ENCODE peak calls at places on chromosomes 7 and 10, in four cellular contexts. F, B, W and P are unnamed samples.

GRCh38 chr10:86229378-86229777 is 137.2 kb downstream of the GRID1 start:
- DNase-seq in F (no peak), B (no peak), W (no peak), P (no peak)

GRCh38 chr10:92420554-92421275 is 129.7 kb downstream of the MARCHF5 start:
- DNase-seq in F (peak), B (no peak), W (no peak), P (no peak)

GRCh38 chr7:47803846-47804245 is 144.4 kb downstream of the PKD1L1 start:
- DNase-seq in F (no peak), B (no peak), W (no peak), P (no peak)

GRCh38 chr10:101901340-101901739 is 57.7 kb upstream of the KCNIP2 start:
- DNase-seq in F (peak), B (no peak), W (no peak), P (no peak)

GRCh38 chr7:100472854-100473499 is 6.0 kb downstream of the TSC22D4 start:
- DNase-seq in F (no peak), B (no peak), W (no peak), P (no peak)

GRCh38 chr7:157617401-157617800 is 280.6 kb downstream of the DNAJB6 start:
- DNase-seq in F (no peak), B (no peak), W (no peak), P (no peak)

GRCh38 chr7:140631006-140631405 is 9.6 kb downstream of the DENND2A start:
- DNase-seq in F (no peak), B (no peak), W (no peak), P (no peak)

GRCh38 chr10:34655286-34656170 is 159.6 kb downstream of the PARD3 start:
- DNase-seq in F (peak), B (peak), W (no peak), P (no peak)

GRCh38 chr10:47330804-47331203 is 8.6 kb downstream of the GDF2 start:
- DNase-seq in F (no peak), B (no peak), W (no peak), P (no peak)

GRCh38 chr7:22855049-22855392 is 32.4 kb upstream of the TOMM7 start:
- DNase-seq in F (no peak), B (no peak), W (no peak), P (no peak)

GRCh38 chr7:38373155-38373554 is 99.7 kb upstream of the TARP start:
- DNase-seq in F (no peak), B (no peak), W (no peak), P (no peak)

GRCh38 chr10:95464280-95464679 is 96.9 kb downstream of the SORBS1 start:
- DNase-seq in F (no peak), B (no peak), W (no peak), P (no peak)

GRCh38 chr7:5636914-5637313 is 144.5 kb downstream of the RNF216 start:
- DNase-seq in F (no peak), B (peak), W (no peak), P (no peak)

GRCh38 chr7:74275401-74275881 is 13.8 kb upstream of the CLIP2 start:
- DNase-seq in F (peak), B (no peak), W (no peak), P (no peak)

GRCh38 chr7:6636741-6637543 is at the start of gene ZNF316:
- DNase-seq in F (no peak), B (no peak), W (peak), P (peak)

GRCh38 chr7:142865766-142866165 is 10.9 kb downstream of the EPHB6 start:
- DNase-seq in F (no peak), B (no peak), W (no peak), P (no peak)

GRCh38 chr10:71323407-71323806 is 4.3 kb downstream of the SLC29A3 start:
- DNase-seq in F (peak), B (no peak), W (no peak), P (no peak)

GRCh38 chr7:92835851-92836488 is 403 bp downstream of the CDK6 start:
- DNase-seq in F (no peak), B (no peak), W (peak), P (peak)

GRCh38 chr10:5632430-5632829 is 34.0 kb downstream of the ASB13 start:
- DNase-seq in F (no peak), B (no peak), W (no peak), P (no peak)

GRCh38 chr7:34087892-34088891 is 182.9 kb downstream of the BMPER start:
- DNase-seq in F (peak), B (no peak), W (no peak), P (no peak)

GRCh38 chr10:121092341-121093099 is 241.4 kb downstream of the WDR11 start:
- DNase-seq in F (no peak), B (no peak), W (no peak), P (no peak)

GRCh38 chr10:61503051-61503450 is 49.9 kb upstream of the TMEM26 start:
- DNase-seq in F (no peak), B (no peak), W (no peak), P (no peak)

GRCh38 chr7:90605055-90605454 is 8.9 kb downstream of the CDK14 start:
- DNase-seq in F (no peak), B (no peak), W (no peak), P (no peak)

GRCh38 chr7:100476903-100477870 is 1.8 kb downstream of the TSC22D4 start:
- DNase-seq in F (peak), B (no peak), W (no peak), P (no peak)

GRCh38 chr10:85026878-85027467 is 698.6 kb downstream of the CCSER2 start:
- DNase-seq in F (peak), B (no peak), W (no peak), P (no peak)

GRCh38 chr7:37916673-37917660 is at the start of gene SFRP4:
- DNase-seq in F (peak), B (no peak), W (no peak), P (no peak)

GRCh38 chr7:120662291-120662690 is 195.7 kb downstream of the TSPAN12 start:
- DNase-seq in F (no peak), B (no peak), W (no peak), P (no peak)

GRCh38 chr10:60644436-60645130 is 133.7 kb upstream of the CDK1 start:
- DNase-seq in F (no peak), B (no peak), W (no peak), P (no peak)

GRCh38 chr7:154375956-154376355 is 323.8 kb downstream of the DPP6 start:
- DNase-seq in F (no peak), B (no peak), W (no peak), P (no peak)

GRCh38 chr10:89476150-89476549 is 59.2 kb downstream of the SLC16A12 start:
- DNase-seq in F (no peak), B (no peak), W (no peak), P (no peak)

GRCh38 chr7:132901241-132901640 is 180.6 kb downstream of the CHCHD3 start:
- DNase-seq in F (no peak), B (no peak), W (no peak), P (no peak)

GRCh38 chr7:77258014-77258413 is 58.4 kb upstream of the FGL2 start:
- DNase-seq in F (no peak), B (no peak), W (no peak), P (no peak)

GRCh38 chr10:15588635-15589081 is 131.1 kb downstream of the ITGA8 start:
- DNase-seq in F (no peak), B (no peak), W (no peak), P (no peak)

GRCh38 chr10:43099928-43100327 is 23.1 kb downstream of the RET start:
- DNase-seq in F (no peak), B (no peak), W (no peak), P (no peak)

GRCh38 chr7:128359336-128359735 is 2.2 kb downstream of the PRRT4 start:
- DNase-seq in F (no peak), B (no peak), W (no peak), P (no peak)

GRCh38 chr7:123961731-123962130 is 36.7 kb downstream of the SPAM1 start:
- DNase-seq in F (no peak), B (no peak), W (no peak), P (no peak)